ENCODE peak calls at places on chromosomes 4 and X, in seven cellular contexts. Y is CD8-positive, alpha-beta T cell; M is RWPE1; R is uterus; E is aorta; Z is Karpas-422; G is SJSA1. V is an unnamed sample.
A peak's percentile ranks its signal among the peaks of the same experiment; 100 is the strongest.

GRCh38 chr4:69748176-69748575 is 12.2 kb downstream of the SULT1B1 start:
- DNase-seq in R (no peak), E (no peak), M (peak; percentile 40), G (no peak), Y (no peak), Z (no peak), V (no peak)

GRCh38 chr4:47315346-47315745 is 148.2 kb downstream of the COMMD8 start:
- DNase-seq in Y (no peak), E (no peak), M (peak; percentile 5), Z (no peak), G (no peak), R (no peak), V (no peak)

GRCh38 chr4:87939978-87940690 is 35.4 kb upstream of the SPP1 start:
- DNase-seq in R (no peak), Y (no peak), M (no peak), E (no peak), G (no peak), Z (peak; percentile 33), V (no peak)

GRCh38 chr4:3827616-3828492 is 61.7 kb downstream of the ADRA2C start:
- DNase-seq in Z (no peak), G (no peak), M (peak; percentile 4), E (peak; percentile 95), Y (no peak), R (peak; percentile 63), V (peak; percentile 89)

GRCh38 chrX:13360146-13360545 is 40.3 kb upstream of the ATXN3L start:
- DNase-seq in Z (no peak), G (no peak), M (no peak), E (no peak), R (no peak), Y (no peak), V (no peak)

GRCh38 chr4:140153744-140154571 is at the start of gene MAML3:
- DNase-seq in G (peak; percentile 92), R (peak; percentile 96), M (no peak), E (peak; percentile 98), Y (peak; percentile 83), Z (peak; percentile 97), V (peak; percentile 97)

GRCh38 chrX:48496660-48497059 is 12.1 kb upstream of the PORCN start:
- DNase-seq in R (no peak), Y (no peak), M (no peak), E (peak; percentile 42), Z (no peak), G (no peak), V (no peak)

GRCh38 chr4:173526034-173526482 is 4.0 kb downstream of the HAND2 start:
- DNase-seq in G (no peak), M (no peak), Y (no peak), Z (no peak), R (no peak), E (no peak), V (no peak)

GRCh38 chr4:186067757-186068385 is 1.1 kb upstream of the TLR3 start:
- DNase-seq in E (no peak), Y (peak; percentile 9), G (peak; percentile 38), Z (peak; percentile 73), R (peak; percentile 63), M (no peak), V (peak; percentile 71)

GRCh38 chrX:135556055-135556454 is 35.6 kb downstream of the INTS6L start:
- DNase-seq in M (no peak), G (no peak), Z (peak; percentile 58), R (no peak), E (no peak), Y (no peak), V (no peak)

GRCh38 chr4:158208931-158209640 is 1.2 kb upstream of the TMEM144 start:
- DNase-seq in E (no peak), R (no peak), Y (no peak), G (no peak), Z (no peak), M (no peak), V (no peak)

GRCh38 chrX:46407753-46408130 is 137.5 kb downstream of the ZNF674 start:
- DNase-seq in Y (no peak), Z (no peak), R (no peak), E (no peak), M (no peak), G (no peak), V (no peak)

GRCh38 chr4:123346330-123346940 is 50.2 kb upstream of the SPRY1 start:
- DNase-seq in M (no peak), R (no peak), G (no peak), E (no peak), Y (no peak), Z (no peak), V (no peak)

GRCh38 chr4:145427991-145428390 is 53.7 kb upstream of the SMAD1 start:
- DNase-seq in G (no peak), R (no peak), E (no peak), M (no peak), Z (no peak), Y (no peak), V (no peak)

GRCh38 chr4:47784222-47784621 is 53.6 kb downstream of the CORIN start:
- DNase-seq in G (no peak), M (peak; percentile 1), Z (no peak), Y (no peak), E (no peak), R (no peak), V (no peak)

GRCh38 chrX:8084023-8084422 is 87.0 kb downstream of the VCX2 start:
- DNase-seq in Z (no peak), G (no peak), E (no peak), M (peak; percentile 26), Y (no peak), R (no peak), V (no peak)

GRCh38 chr4:141041021-141041476 is 92.2 kb downstream of the RNF150 start:
- DNase-seq in Z (no peak), Y (no peak), R (no peak), M (no peak), E (no peak), G (peak; percentile 65), V (no peak)

GRCh38 chrX:131779313-131779712 is 235.4 kb downstream of the OR13H1 start:
- DNase-seq in Y (no peak), M (no peak), Z (peak; percentile 54), G (no peak), R (no peak), E (no peak), V (no peak)

GRCh38 chr4:66266035-66266434 is 595.7 kb upstream of the EPHA5 start:
- DNase-seq in Y (no peak), Z (no peak), E (no peak), M (no peak), G (no peak), R (no peak), V (no peak)

GRCh38 chr4:72326692-72327632 is 242.1 kb downstream of the ADAMTS3 start:
- DNase-seq in E (no peak), M (peak; percentile 24), Z (peak; percentile 73), R (no peak), G (peak; percentile 6), Y (no peak), V (no peak)

GRCh38 chr4:60992037-60992436 is 208.1 kb upstream of the ADGRL3 start:
- DNase-seq in G (no peak), M (peak; percentile 9), Y (no peak), R (no peak), Z (no peak), E (no peak), V (no peak)

DNA sequence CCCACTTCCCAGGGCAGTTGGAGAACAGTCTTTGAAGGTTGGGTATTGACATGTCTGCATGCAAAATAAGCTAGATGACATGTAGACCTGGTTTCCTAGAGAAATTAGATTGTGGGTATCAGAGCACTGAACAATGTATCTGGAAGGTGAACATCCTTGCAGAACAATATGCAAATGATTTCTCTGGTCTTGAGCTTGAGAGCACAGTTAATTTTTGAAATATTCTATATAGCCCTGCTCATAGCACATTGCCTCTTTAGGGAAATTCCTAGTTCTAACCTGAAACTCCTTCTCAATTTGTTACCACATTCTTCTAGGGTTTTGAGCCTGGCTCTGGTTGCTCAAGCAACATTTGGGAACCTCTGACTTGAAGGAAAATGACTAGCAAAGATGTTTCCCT is 41.6 kb upstream of the LAS1L start:
- DNase-seq in G (no peak), E (no peak), R (no peak), Z (no peak), Y (no peak), M (no peak), V (no peak)
- H3K27ac ChIP-seq in G (no peak overlapping the region), E (no peak overlapping the region), R (no peak overlapping the region), Z (no peak overlapping the region), Y (no peak overlapping the region), M (no peak overlapping the region), V (no peak overlapping the region)

GRCh38 chrX:25755179-25755578 is 383.0 kb upstream of the MAGEB18 start:
- DNase-seq in Y (no peak), M (no peak), R (no peak), G (no peak), Z (no peak), E (no peak), V (no peak)
- H3K27ac ChIP-seq in Y (no peak overlapping the region), M (no peak overlapping the region), R (no peak overlapping the region), G (no peak overlapping the region), Z (no peak overlapping the region), E (no peak overlapping the region), V (no peak overlapping the region)

GRCh38 chr4:64158648-64159326 is 250.5 kb downstream of the TECRL start:
- DNase-seq in Z (peak; percentile 88), R (peak; percentile 31), Y (no peak), E (no peak), G (peak; percentile 8), M (peak; percentile 44), V (no peak)
- H3K27ac ChIP-seq in Z (no peak overlapping the region), R (no peak overlapping the region), Y (no peak overlapping the region), E (no peak overlapping the region), G (no peak overlapping the region), M (no peak overlapping the region), V (no peak overlapping the region)

DNA sequence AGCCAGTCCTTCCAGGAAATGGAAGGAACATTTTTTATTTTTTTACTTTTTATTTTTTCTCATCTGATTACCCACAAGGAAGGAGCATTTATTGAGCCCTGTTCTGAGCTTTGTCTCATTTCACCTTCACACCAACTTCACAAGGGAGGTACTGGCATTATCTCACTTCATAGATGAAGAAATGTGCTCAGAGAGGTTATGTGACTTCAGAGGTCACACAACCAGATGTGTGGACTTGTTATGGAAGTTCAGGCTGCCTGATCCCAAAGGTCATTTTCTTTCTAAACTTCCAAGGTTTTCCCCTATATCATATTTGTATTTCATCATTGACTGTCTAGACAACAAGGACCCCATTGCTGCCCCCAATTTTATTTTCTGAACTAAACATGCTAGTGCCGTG is 160.3 kb downstream of the DCLK2 start:
- DNase-seq in R (no peak), G (no peak), Z (no peak), Y (no peak), M (no peak), E (no peak), V (no peak)
- H3K27ac ChIP-seq in R (no peak overlapping the region), G (peak overlapping the region; percentile 99), Z (no peak overlapping the region), Y (no peak overlapping the region), M (no peak overlapping the region), E (no peak overlapping the region), V (no peak overlapping the region)

GRCh38 chr4:10171055-10171454 is 54.5 kb upstream of the WDR1 start:
- DNase-seq in Y (no peak), R (no peak), E (no peak), M (no peak), G (no peak), Z (no peak), V (no peak)

GRCh38 chr4:10169839-10170387 is 53.3 kb upstream of the WDR1 start:
- DNase-seq in G (no peak), M (no peak), Z (no peak), R (no peak), E (no peak), Y (no peak), V (no peak)

GRCh38 chr4:10173039-10173753 is 56.6 kb upstream of the WDR1 start:
- DNase-seq in Y (no peak), M (no peak), E (no peak), Z (no peak), R (peak; percentile 54), G (no peak), V (no peak)

GRCh38 chr4:10173754-10174749 is 57.5 kb upstream of the WDR1 start:
- DNase-seq in G (no peak), Y (no peak), Z (no peak), E (no peak), R (peak; percentile 28), M (no peak), V (peak; percentile 73)

GRCh38 chr4:10172278-10173038 is 55.9 kb upstream of the WDR1 start:
- DNase-seq in R (no peak), G (no peak), Y (no peak), E (no peak), Z (no peak), M (no peak), V (no peak)
- H3K27ac ChIP-seq in R (peak overlapping the region; percentile 3), G (no peak overlapping the region), Y (no peak overlapping the region), E (no peak overlapping the region), Z (no peak overlapping the region), M (no peak overlapping the region), V (no peak overlapping the region)

V was measured in upper lobe of right lung.